ENCODE peak calls at places on chromosomes 16 and 17, in nine cellular contexts. W is CD8-positive, alpha-beta T cell; P is GM18507; L is progenitor cell of endocrine pancreas; A is HEK293T; X is activated B cell treated with CpG ODN at 0.5 μM for 24 hours; S is cardiac muscle cell; J is IMR-90; U is skeletal muscle cell. C is an unnamed sample.

GRCh38 chr16:5490499-5490898 is 392.9 kb upstream of the EEF2KMT start:
- DNase-seq in W (no peak), P (no peak), L (peak; percentile 57), A (peak; percentile 69), X (no peak), S (no peak), J (no peak), U (no peak), C (peak; percentile 12)

GRCh38 chr17:29615492-29616299 is 7.0 kb downstream of the CORO6 start:
- DNase-seq in W (peak; percentile 85), P (peak; percentile 75), L (no peak), A (no peak), X (peak; percentile 89), S (peak; percentile 92), J (peak; percentile 55), U (peak; percentile 41), C (no peak)

GRCh38 chr16:67470314-67470713 is 10.6 kb downstream of the ATP6V0D1 start:
- DNase-seq in W (no peak), P (no peak), L (no peak), A (no peak), X (no peak), S (no peak), J (no peak), U (no peak), C (no peak)

GRCh38 chr17:52124561-52124960 is 34.0 kb downstream of the CA10 start:
- DNase-seq in W (no peak), P (no peak), L (no peak), A (no peak), X (no peak), S (no peak), J (no peak), U (no peak), C (no peak)

GRCh38 chr16:48335961-48336360 is 49.3 kb downstream of the SIAH1 start:
- DNase-seq in W (no peak), P (no peak), L (no peak), A (no peak), X (no peak), S (peak; percentile 45), J (peak; percentile 91), U (no peak), C (no peak)

GRCh38 chr17:44159519-44160210 is 10.8 kb upstream of the ASB16 start:
- DNase-seq in W (peak; percentile 49), P (no peak), L (no peak), A (no peak), X (no peak), S (peak; percentile 51), J (peak; percentile 25), U (no peak), C (no peak)

GRCh38 chr16:67246081-67246944 is 968 bp downstream of the FHOD1 start:
- DNase-seq in W (peak; percentile 49), P (no peak), L (peak; percentile 85), A (peak; percentile 65), X (peak; percentile 49), S (peak; percentile 94), J (peak; percentile 85), U (peak; percentile 77), C (no peak)

GRCh38 chr17:71764507-71764906 is 356.3 kb upstream of the SOX9 start:
- DNase-seq in W (no peak), P (no peak), L (peak; percentile 13), A (peak; percentile 67), X (no peak), S (peak; percentile 6), J (no peak), U (no peak), C (peak; percentile 38)